ENCODE peak calls at places on chromosome 14, in six cellular contexts. K, V, D, E, C and U are unnamed samples. For H3K4me1, the result is how much of the 10 kb centered on the place peaks cover.

GRCh38 chr14:34993444-34993843 is 10.7 kb downstream of the SRP54 start:
- DNase-seq in K (no peak), V (no peak), D (no peak), E (no peak), C (no peak), U (no peak)

GRCh38 chr14:84217066-84217465 is 1312.9 kb upstream of the FLRT2 start:
- DNase-seq in K (no peak), V (no peak), D (no peak), E (no peak), C (no peak), U (no peak)

GRCh38 chr14:26938054-26938453 is 340.2 kb upstream of the NOVA1 start:
- DNase-seq in K (no peak), V (no peak), D (no peak), E (no peak), C (no peak), U (no peak)

GRCh38 chr14:24241829-24242443 is 487 bp downstream of the TINF2 start:
- DNase-seq in K (peak), V (peak), D (peak), E (peak), C (peak), U (peak)

GRCh38 chr14:71533396-71533795 is 398.8 kb upstream of the RGS6 start:
- DNase-seq in K (no peak), V (no peak), D (no peak), E (no peak), C (no peak), U (no peak)

GRCh38 chr14:20998674-20999366 is at the start of gene SLC39A2:
- DNase-seq in K (no peak), V (peak), D (no peak), E (no peak), C (no peak), U (no peak)

GRCh38 chr14:100547633-100548294 is 39.5 kb downstream of the BEGAIN start:
- DNase-seq in K (peak), V (peak), D (no peak), E (peak), C (no peak), U (no peak)

GRCh38 chr14:64107438-64107837 is 186.7 kb downstream of the ESR2 start:
- DNase-seq in K (no peak), V (no peak), D (no peak), E (no peak), C (no peak), U (no peak)

GRCh38 chr14:34179723-34180122 is 228.8 kb upstream of the EGLN3 start:
- DNase-seq in K (no peak), V (no peak), D (no peak), E (peak), C (peak), U (no peak)

GRCh38 chr14:67622675-67623074 is 3.0 kb downstream of the ARG2 start:
- DNase-seq in K (no peak), V (no peak), D (no peak), E (no peak), C (peak), U (no peak)

GRCh38 chr14:54901380-54902142 is 1.1 kb downstream of the GCH1 start:
- DNase-seq in K (no peak), V (peak), D (no peak), E (no peak), C (no peak), U (no peak)

GRCh38 chr14:65243766-65244442 is 141.6 kb upstream of the MAX start:
- DNase-seq in K (no peak), V (no peak), D (no peak), E (no peak), C (no peak), U (no peak)

GRCh38 chr14:92382677-92383076 is 59.7 kb downstream of the SLC24A4 start:
- DNase-seq in K (no peak), V (no peak), D (no peak), E (no peak), C (no peak), U (no peak)

GRCh38 chr14:96579358-96579757 is 77.2 kb downstream of the PAPOLA start:
- DNase-seq in K (no peak), V (no peak), D (no peak), E (no peak), C (no peak), U (no peak)
- H3K4me1 ChIP-seq in K (under half), V (under half), D (under half), E (under half), C (under half), U (under half)

DNA sequence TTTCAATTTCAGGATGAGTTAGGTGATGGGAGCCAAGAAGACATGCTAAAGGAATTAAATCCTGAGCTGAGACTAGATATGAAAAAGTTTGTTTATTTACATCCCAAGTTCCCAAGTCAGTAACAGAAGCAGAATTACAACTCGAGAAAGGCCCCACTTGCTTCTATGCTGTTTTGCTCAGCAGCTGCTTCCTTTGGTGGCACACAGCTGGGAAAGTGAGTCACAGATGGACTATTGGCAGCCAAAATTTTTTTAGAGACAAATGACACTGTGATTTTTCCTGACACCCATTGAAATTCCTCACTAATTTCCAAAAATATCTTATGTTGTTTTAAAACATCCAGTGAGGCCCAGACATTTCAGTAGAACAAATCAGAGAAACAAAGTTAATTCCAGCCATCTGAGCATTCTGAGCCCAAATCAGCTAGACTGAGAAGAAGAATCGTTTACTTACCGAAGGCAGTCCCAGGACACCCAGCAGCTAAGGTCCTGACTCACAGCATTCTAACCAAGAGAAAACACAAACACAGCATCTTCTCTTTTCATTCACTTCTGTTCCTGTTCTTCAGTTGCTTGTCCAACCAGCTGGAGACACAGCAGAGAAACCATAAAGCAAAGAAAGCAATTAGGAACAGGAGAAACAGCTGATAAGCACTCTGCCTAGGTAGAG is 188.3 kb downstream of the DAD1 start:
- DNase-seq in K (no peak), V (no peak), D (no peak), E (no peak), C (no peak), U (no peak)
- H3K27ac ChIP-seq in K (peak), V (peak), D (peak), E (no peak), C (no peak), U (no peak)

DNA sequence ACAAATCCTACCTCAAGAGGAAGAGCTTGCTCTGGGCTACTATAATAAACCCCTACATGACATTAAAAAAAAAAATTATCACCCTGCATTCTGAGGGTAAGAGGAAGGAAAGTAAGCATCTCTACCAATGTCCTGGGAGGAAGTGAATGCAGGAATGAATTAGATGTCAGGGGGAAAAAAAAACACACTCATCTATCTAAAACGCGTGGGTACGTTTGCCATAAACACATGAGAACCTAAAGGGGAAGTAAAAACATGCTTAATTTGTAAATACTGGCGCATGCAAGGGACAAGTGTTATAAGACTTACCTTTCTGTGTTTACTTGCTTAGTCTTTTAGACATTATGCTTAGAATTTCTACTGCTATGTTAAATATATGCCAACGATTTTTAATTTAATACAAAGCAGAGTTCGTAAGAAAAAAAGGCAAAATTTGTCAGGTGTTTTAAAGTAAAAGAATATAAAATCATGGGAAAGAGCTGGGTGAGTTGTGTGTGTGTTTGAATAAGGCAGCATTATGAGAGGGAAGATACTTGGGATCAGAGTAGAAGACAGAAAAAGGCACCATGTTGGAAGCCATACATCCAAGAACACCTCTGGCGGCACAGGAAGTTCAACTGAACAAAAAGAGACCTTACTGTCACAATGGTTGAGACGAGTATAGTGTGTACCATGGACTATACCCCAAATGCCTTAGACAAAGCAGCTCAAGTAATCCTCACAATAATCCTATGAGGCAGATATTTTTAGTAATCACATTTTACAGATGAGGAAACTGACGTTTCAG is 1.5 kb downstream of the TMED8 start:
- DNase-seq in K (no peak), V (no peak), D (no peak), E (no peak), C (no peak), U (no peak)
- H3K4me3 ChIP-seq in K (no peak), V (no peak), D (peak), E (no peak), C (peak), U (no peak)

GRCh38 chr14:105014631-105015030 is 6.3 kb downstream of the CDCA4 start:
- DNase-seq in K (no peak), V (no peak), D (no peak), E (no peak), C (no peak), U (no peak)
- H3K4me1 ChIP-seq in K (under half), V (under half), D (under half), E (under half), C (half or more), U (under half)

DNA sequence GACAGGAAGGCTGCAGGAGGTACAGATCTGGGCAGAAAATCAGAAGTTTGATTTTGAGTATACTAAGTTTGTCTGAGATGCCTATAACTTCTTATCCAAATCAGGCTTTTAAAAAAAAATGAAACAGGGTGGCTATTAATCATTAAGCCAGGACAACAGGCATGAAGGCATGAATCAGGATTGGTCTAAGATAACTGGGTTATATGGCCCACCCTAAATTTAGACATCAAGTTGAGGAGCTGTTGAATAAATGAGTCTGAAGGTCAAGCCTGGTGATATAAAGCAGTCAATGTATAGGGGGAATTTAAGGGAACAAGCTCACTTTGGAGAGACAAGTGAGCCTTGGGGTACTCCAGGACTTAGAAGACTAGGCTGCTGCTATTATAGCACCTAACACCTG is 28.6 kb downstream of the NEK9 start:
- DNase-seq in K (no peak), V (no peak), D (no peak), E (no peak), C (no peak), U (no peak)
- H3K27ac ChIP-seq in K (no peak), V (no peak), D (peak), E (no peak), C (peak), U (no peak)

GRCh38 chr14:22587247-22587646 is 1.8 kb downstream of the DAD1 start:
- DNase-seq in K (no peak), V (no peak), D (no peak), E (no peak), C (no peak), U (no peak)
- H3K4me3 ChIP-seq in K (no peak), V (no peak), D (peak), E (no peak), C (no peak), U (no peak)

GRCh38 chr14:68703093-68703492 is 89.8 kb downstream of the ZFP36L1 start:
- DNase-seq in K (no peak), V (no peak), D (no peak), E (no peak), C (no peak), U (no peak)
- H3K4me1 ChIP-seq in K (under half), V (under half), D (under half), E (under half), C (under half), U (under half)

DNA sequence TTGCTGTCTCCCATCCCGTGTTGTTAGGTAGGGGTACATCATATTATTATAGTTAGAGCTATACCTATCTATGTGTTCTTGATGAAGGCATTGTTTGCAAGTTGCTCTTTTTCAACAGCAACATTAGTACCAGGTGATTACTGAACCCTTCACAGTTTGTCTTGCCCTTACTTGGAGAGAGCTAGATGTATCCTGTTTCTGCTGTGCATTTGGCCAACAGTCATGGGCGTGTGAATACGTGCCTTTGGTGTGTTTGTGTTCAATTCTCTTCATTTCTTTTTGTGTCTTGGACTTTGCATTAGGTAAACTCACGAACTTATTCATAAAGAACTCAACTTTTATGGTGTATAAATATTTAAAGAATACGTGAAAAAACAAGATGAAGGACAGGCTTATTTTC is 14.3 kb downstream of the ARF6 start:
- DNase-seq in K (no peak), V (no peak), D (no peak), E (no peak), C (no peak), U (no peak)
- H3K27ac ChIP-seq in K (peak), V (no peak), D (peak), E (no peak), C (no peak), U (no peak)

DNA sequence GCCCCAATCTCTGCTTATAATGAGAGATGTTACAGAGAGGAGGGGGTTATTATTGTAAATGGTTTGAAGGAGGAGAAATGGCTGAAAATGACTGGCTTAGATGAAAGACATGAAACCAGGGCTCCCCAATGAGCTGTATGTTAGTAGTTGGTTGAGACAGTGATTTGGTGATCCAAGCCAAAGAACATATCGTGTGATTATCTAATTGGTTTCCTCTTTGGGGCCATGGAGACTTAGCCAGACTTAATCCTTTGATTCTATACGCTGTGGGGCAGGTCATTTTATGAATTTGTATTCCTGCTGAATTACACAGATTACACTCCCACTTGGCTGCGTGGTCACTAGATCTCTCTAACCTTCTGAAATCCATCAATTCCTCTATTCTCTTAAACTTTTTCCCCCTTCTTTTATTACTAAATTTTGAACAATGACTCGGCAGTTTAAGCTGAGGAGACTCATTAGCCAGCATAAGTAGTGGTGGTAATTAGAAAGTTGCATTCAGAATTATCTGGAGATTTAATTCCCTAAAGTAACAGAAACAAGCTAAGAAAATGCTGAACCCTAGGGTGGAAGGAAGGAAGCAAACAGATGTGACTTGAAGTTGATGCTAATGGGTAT is 5.3 kb downstream of the TTC8 start:
- DNase-seq in K (no peak), V (no peak), D (no peak), E (no peak), C (no peak), U (no peak)
- H3K4me3 ChIP-seq in K (no peak), V (no peak), D (no peak), E (no peak), C (no peak), U (no peak)

GRCh38 chr14:76235628-76236027 is 83.9 kb downstream of the GPATCH2L start:
- DNase-seq in K (no peak), V (no peak), D (no peak), E (no peak), C (no peak), U (no peak)

GRCh38 chr14:76228138-76228537 is 76.4 kb downstream of the GPATCH2L start:
- DNase-seq in K (no peak), V (no peak), D (no peak), E (no peak), C (no peak), U (no peak)

GRCh38 chr14:76237349-76237990 is 85.7 kb downstream of the GPATCH2L start:
- DNase-seq in K (no peak), V (no peak), D (no peak), E (no peak), C (no peak), U (no peak)

GRCh38 chr14:76236172-76237130 is 84.7 kb downstream of the GPATCH2L start:
- DNase-seq in K (no peak), V (no peak), D (no peak), E (no peak), C (no peak), U (no peak)

DNA sequence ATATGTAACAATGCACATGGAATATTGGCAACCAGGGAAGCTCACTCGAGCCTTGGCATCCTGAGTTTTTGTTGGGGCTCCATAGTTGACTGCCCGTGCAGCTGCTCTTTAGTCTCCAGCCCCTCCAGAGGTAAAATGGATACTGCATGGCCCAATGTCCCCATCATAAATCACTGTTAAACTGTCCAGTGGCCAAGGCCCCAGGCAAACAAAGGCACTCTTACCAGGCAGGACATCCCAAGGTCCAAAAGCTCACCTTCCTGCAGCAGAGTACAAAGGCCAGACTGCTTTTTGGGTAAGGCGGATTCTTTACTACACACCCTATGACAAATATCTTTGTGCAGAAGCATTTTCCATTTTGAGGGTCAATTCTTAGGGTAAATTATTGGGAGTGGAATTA is 81.1 kb downstream of the GPATCH2L start:
- DNase-seq in K (no peak), V (no peak), D (no peak), E (no peak), C (no peak), U (no peak)
- H3K4me1 ChIP-seq in K (under half), V (under half), D (under half), E (under half), C (under half), U (under half)